ENCODE peak calls at places on chromosomes 6 and 20, in nine cellular contexts. X, G, C, Q, F, Z, I, D and K are unnamed samples.

GRCh38 chr6:53982361-53983050 is 128.7 kb upstream of the MLIP start:
- DNase-seq in D (no peak), C (no peak), Z (peak; percentile 18), F (no peak), X (no peak), G (no peak), I (no peak), Q (no peak), K (no peak)

GRCh38 chr20:50308513-50309279 is 118.1 kb downstream of the CEBPB start:
- DNase-seq in D (peak; percentile 96), I (peak; percentile 86), Q (peak; percentile 97), C (peak; percentile 88), X (peak; percentile 80), F (peak; percentile 77), G (peak; percentile 97), Z (peak; percentile 100), K (peak; percentile 88)

GRCh38 chr6:53956068-53956711 is 155.1 kb upstream of the MLIP start:
- DNase-seq in D (peak; percentile 33), I (no peak), X (peak; percentile 77), Q (peak; percentile 63), Z (peak; percentile 70), G (peak; percentile 59), F (peak; percentile 72), C (peak; percentile 62), K (peak; percentile 54)

GRCh38 chr6:89313006-89313405 is 2.1 kb downstream of the GABRR2 start:
- DNase-seq in I (peak; percentile 64), Q (no peak), F (no peak), C (peak; percentile 38), D (no peak), Z (peak; percentile 92), X (no peak), G (no peak), K (peak; percentile 39)

GRCh38 chr20:35039146-35039545 is 53.5 kb downstream of the TRPC4AP start:
- DNase-seq in D (no peak), X (peak; percentile 38), Q (no peak), C (peak; percentile 83), I (no peak), G (no peak), Z (no peak), F (no peak), K (no peak)

GRCh38 chr6:105322499-105323231 is 80.2 kb downstream of the PREP start:
- DNase-seq in F (no peak), I (no peak), Z (no peak), X (no peak), G (no peak), D (no peak), C (no peak), Q (no peak), K (no peak)

GRCh38 chr20:4052554-4052953 is 37.2 kb upstream of the RNF24 start:
- DNase-seq in X (no peak), Q (no peak), G (no peak), F (no peak), D (no peak), C (peak; percentile 54), I (no peak), Z (no peak), K (no peak)

GRCh38 chr6:167441653-167442644 is 117.1 kb downstream of the TTLL2 start:
- DNase-seq in F (no peak), Q (no peak), Z (no peak), G (no peak), D (peak; percentile 28), I (no peak), X (no peak), C (no peak), K (no peak)

GRCh38 chr6:71512256-71512655 is 223.6 kb downstream of the OGFRL1 start:
- DNase-seq in I (no peak), C (no peak), Q (no peak), G (no peak), Z (no peak), X (no peak), D (no peak), F (no peak), K (no peak)

GRCh38 chr6:143842902-143843688 is at the start of gene LTV1:
- DNase-seq in Z (peak; percentile 96), D (peak; percentile 97), X (peak; percentile 96), Q (peak; percentile 98), F (peak; percentile 94), I (peak; percentile 96), G (peak; percentile 97), C (peak; percentile 97), K (peak; percentile 85)
- TF ChIP-seq POLR2A in Z (peak; percentile 89), D (peak; percentile 63), X (no peak), Q (peak; percentile 65), F (peak; percentile 50), I (no peak), G (peak; percentile 64), C (peak; percentile 76), K (no peak)

GRCh38 chr20:31962741-31963140 is 5.2 kb upstream of the XKR7 start:
- DNase-seq in X (no peak), Q (no peak), F (no peak), I (no peak), Z (no peak), D (no peak), C (no peak), G (no peak), K (no peak)
- TF ChIP-seq POLR2A in X (no peak), Q (no peak), F (no peak), I (no peak), Z (no peak), D (no peak), C (no peak), G (no peak), K (no peak)

GRCh38 chr20:1321654-1321939 is 7.3 kb downstream of the SDCBP2 start:
- DNase-seq in D (no peak), C (no peak), I (no peak), Z (no peak), G (no peak), Q (no peak), X (no peak), F (no peak), K (no peak)

GRCh38 chr20:1320902-1321653 is 7.9 kb downstream of the SDCBP2 start:
- DNase-seq in C (no peak), X (no peak), F (no peak), I (no peak), Z (no peak), D (no peak), G (no peak), Q (no peak), K (no peak)

GRCh38 chr20:1323256-1323655 is 5.7 kb downstream of the SDCBP2 start:
- DNase-seq in X (no peak), D (no peak), G (peak; percentile 19), Q (no peak), C (no peak), I (no peak), F (no peak), Z (no peak), K (no peak)

GRCh38 chr20:1323830-1324597 is 4.9 kb downstream of the SDCBP2 start:
- DNase-seq in Q (no peak), I (no peak), D (no peak), F (no peak), C (no peak), Z (no peak), X (no peak), G (peak; percentile 28), K (no peak)

DNA sequence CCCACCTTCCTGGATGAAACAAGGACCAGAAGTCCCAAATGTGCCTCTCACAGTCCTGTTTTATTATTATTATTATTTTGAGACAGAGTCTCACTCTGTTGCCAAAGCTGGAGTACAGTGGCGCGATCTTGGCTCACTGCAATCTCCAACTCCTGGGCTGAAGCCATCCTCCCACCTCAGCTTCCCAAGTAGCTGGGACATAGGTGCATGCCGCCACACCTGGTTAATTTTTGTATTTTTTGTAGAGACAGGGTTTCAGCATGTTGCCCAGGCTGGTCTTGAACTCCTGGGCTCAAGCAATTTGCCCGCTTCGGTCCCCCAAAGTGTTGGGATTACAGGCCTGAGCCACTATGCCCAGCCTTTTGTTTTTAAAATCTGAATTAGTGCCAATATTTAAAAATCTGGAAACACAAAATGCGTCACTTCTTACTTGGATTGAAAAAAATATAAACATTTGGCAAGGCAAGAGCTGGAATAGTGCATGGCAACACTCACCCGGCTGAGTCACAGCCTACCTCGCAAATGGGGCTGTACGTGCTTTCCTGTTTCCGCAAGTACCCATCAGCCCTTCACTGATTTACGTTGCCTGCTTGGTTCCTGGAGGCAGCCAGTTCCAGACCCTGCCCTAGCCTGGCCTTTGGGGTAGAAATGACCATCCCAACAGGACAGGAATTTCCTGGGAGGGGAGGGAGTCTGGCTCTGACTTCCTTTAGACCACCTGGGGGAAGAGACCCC is 6.3 kb downstream of the SDCBP2 start:
- DNase-seq in Z (peak; percentile 99), X (no peak), I (no peak), F (peak; percentile 40), C (no peak), Q (no peak), G (peak; percentile 77), D (peak; percentile 56), K (peak; percentile 86)
- TF ChIP-seq POLR2A in Z (peak; percentile 78), X (no peak), I (no peak), F (no peak), C (no peak), Q (no peak), G (no peak), D (no peak), K (no peak)

GRCh38 chr6:11718031-11718430 is 60.6 kb downstream of the ADTRP start:
- DNase-seq in Z (no peak), X (no peak), Q (no peak), F (no peak), C (no peak), I (no peak), D (no peak), G (no peak), K (no peak)

GRCh38 chr6:11718461-11718860 is 60.1 kb downstream of the ADTRP start:
- DNase-seq in I (no peak), Z (peak; percentile 18), X (no peak), C (no peak), Q (no peak), G (no peak), D (no peak), F (no peak), K (no peak)

GRCh38 chr6:11727356-11727755 is 51.2 kb downstream of the ADTRP start:
- DNase-seq in F (no peak), D (no peak), I (no peak), C (no peak), X (no peak), Z (peak; percentile 28), G (no peak), Q (no peak), K (no peak)

GRCh38 chr6:11722224-11722623 is 56.4 kb downstream of the ADTRP start:
- DNase-seq in D (no peak), Q (no peak), I (no peak), C (no peak), Z (no peak), F (no peak), X (no peak), G (no peak), K (no peak)

DNA sequence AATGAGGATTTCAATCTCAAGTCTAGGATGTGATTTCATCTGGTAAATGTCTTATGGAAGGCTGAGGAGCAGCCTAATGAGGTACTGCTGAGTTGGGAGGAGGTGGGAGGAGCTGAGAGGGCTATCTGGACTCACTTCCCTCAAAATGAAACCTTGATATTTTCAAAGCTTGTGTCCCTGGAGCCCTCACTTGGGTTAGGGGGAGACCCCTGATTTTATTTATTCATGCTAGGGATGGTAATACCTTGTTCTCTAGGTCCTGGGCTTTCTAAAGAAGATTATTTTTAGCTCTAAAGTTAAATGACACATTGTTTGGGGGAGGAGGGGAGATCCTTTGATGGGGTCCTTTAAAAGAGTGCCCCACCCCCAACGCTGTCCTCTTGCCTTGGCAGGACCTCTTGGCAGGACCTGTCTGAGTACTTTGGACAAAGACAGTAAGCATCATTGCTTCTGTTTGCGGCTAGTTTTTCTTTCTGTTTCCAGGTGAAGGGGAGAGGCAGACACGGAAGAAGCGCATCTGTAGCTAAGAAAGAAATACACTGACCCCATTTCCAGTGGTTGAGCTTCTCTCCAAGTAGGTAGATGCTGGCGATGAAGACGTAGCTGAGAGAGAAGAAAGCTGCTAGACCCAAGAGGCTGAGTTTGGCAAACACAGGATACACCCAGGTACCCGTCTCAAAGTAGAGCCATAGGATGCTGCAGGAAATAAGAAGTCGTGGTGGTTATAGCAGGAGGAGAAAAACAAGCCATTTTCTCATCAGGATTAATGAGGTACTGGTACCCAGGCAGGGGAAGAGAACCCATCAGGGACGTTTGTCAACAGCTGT is 55.6 kb downstream of the ADTRP start:
- DNase-seq in I (no peak), Q (no peak), X (no peak), G (no peak), F (no peak), C (no peak), D (no peak), Z (no peak), K (no peak)
- TF ChIP-seq POLR2A in I (no peak), Q (no peak), X (no peak), G (no peak), F (no peak), C (no peak), D (no peak), Z (no peak), K (no peak)